ENCODE peak calls at places on chromosomes 12 and 14, in nine cellular contexts. I, B, O, S, A, X, Z, H and F are unnamed samples.

GRCh38 chr14:50666772-50667490 is 1.2 kb downstream of the SAV1 start:
- DNase-seq in X (peak), Z (peak), A (peak), I (peak), S (peak), B (peak), H (no peak), O (peak), F (no peak)

GRCh38 chr12:47825239-47825639 is 5.5 kb upstream of the HDAC7 start:
- DNase-seq in B (peak), X (no peak), S (no peak), A (no peak), H (no peak), O (no peak), I (no peak), Z (no peak), F (no peak)

GRCh38 chr12:97752129-97752528 is 289.5 kb downstream of the RMST start:
- DNase-seq in S (no peak), H (no peak), X (no peak), A (no peak), B (no peak), I (no peak), Z (no peak), O (no peak), F (no peak)

GRCh38 chr12:106022568-106023012 is 116.2 kb downstream of the NUAK1 start:
- DNase-seq in A (no peak), S (peak), H (no peak), I (no peak), Z (no peak), O (no peak), X (peak), B (no peak), F (no peak)

GRCh38 chr14:101900253-101900652 is 64.1 kb upstream of the DYNC1H1 start:
- DNase-seq in A (no peak), H (no peak), I (no peak), Z (no peak), X (no peak), S (no peak), O (no peak), B (no peak), F (no peak)

GRCh38 chr14:68473794-68474193 is 319.1 kb downstream of the ZFP36L1 start:
- DNase-seq in O (no peak), Z (no peak), S (no peak), H (no peak), A (peak), X (no peak), I (no peak), B (no peak), F (no peak)

GRCh38 chr12:108446766-108447165 is 68.3 kb upstream of the FICD start:
- DNase-seq in S (peak), B (no peak), Z (no peak), X (peak), H (no peak), O (no peak), A (no peak), I (no peak), F (no peak)

GRCh38 chr12:1830981-1831930 is 10.9 kb downstream of the LRTM2 start:
- DNase-seq in O (no peak), A (peak), Z (peak), I (no peak), X (peak), B (peak), S (peak), H (no peak), F (no peak)

GRCh38 chr12:76020731-76021672 is 10.6 kb downstream of the PHLDA1 start:
- DNase-seq in I (peak), X (peak), A (no peak), O (peak), S (peak), Z (peak), H (no peak), B (peak), F (peak)

GRCh38 chr14:100680439-100681051 is 46.1 kb upstream of the DLK1 start:
- DNase-seq in I (no peak), O (no peak), S (peak), H (no peak), A (no peak), X (peak), B (peak), Z (no peak), F (no peak)

GRCh38 chr14:73149753-73150152 is 13.4 kb downstream of the PSEN1 start:
- DNase-seq in Z (no peak), I (no peak), B (no peak), S (no peak), A (no peak), O (no peak), X (peak), H (no peak), F (no peak)

GRCh38 chr12:120092531-120093335 is 23.8 kb downstream of the RAB35 start:
- DNase-seq in B (peak), A (no peak), I (no peak), Z (no peak), O (no peak), H (no peak), X (no peak), S (no peak), F (no peak)

GRCh38 chr12:123892853-123893252 is 79.8 kb downstream of the CCDC92 start:
- DNase-seq in Z (no peak), X (no peak), O (no peak), H (no peak), B (no peak), S (no peak), A (no peak), I (no peak), F (no peak)

GRCh38 chr12:15846887-15847286 is 35.3 kb upstream of the STRAP start:
- DNase-seq in S (no peak), I (no peak), B (no peak), H (no peak), A (no peak), O (no peak), X (peak), Z (no peak), F (no peak)

GRCh38 chr14:94015223-94015622 is 10.9 kb upstream of the OTUB2 start:
- DNase-seq in B (peak), S (no peak), Z (no peak), X (no peak), O (no peak), H (no peak), I (no peak), A (no peak), F (no peak)

GRCh38 chr12:29460082-29460481 is 37.4 kb downstream of the OVCH1 start:
- DNase-seq in H (no peak), O (no peak), I (no peak), X (no peak), A (no peak), B (no peak), S (no peak), Z (no peak), F (no peak)

GRCh38 chr12:128047266-128048060 is 219.5 kb upstream of the TMEM132C start:
- DNase-seq in A (no peak), S (no peak), I (no peak), B (no peak), H (no peak), X (no peak), Z (no peak), O (no peak), F (no peak)

GRCh38 chr14:60760648-60761364 is 26.2 kb downstream of the MNAT1 start:
- DNase-seq in A (no peak), B (no peak), H (peak), O (no peak), I (no peak), S (no peak), Z (no peak), X (no peak), F (no peak)

GRCh38 chr12:111414711-111415252 is 9.1 kb downstream of the SH2B3 start:
- DNase-seq in S (no peak), I (no peak), Z (no peak), O (no peak), X (no peak), A (no peak), H (no peak), B (peak), F (no peak)

GRCh38 chr12:64568313-64568712 is 42.0 kb upstream of the RASSF3 start:
- DNase-seq in Z (no peak), I (no peak), X (no peak), A (no peak), B (no peak), H (no peak), O (no peak), S (no peak), F (no peak)

GRCh38 chr12:3655331-3655900 is 97.5 kb downstream of the CRACR2A start:
- DNase-seq in Z (no peak), A (no peak), B (peak), H (no peak), S (peak), O (no peak), I (no peak), X (peak), F (no peak)